ENCODE peak calls at places on chromosomes 5 and 9, in six cellular contexts. L, F, J, R, S and T are unnamed samples. For H3K36me3, the result is how much of the 10 kb centered on the place peaks cover.

GRCh38 chr9:89179535-89179919 is 909 bp upstream of the SHC3 start:
- DNase-seq in L (no peak), F (no peak), J (no peak), R (no peak), S (no peak), T (no peak)

GRCh38 chr9:136668983-136669790 is 6.5 kb downstream of the EGFL7 start:
- DNase-seq in L (no peak), F (no peak), J (no peak), R (no peak), S (no peak), T (no peak)

GRCh38 chr5:110754181-110754580 is 15.4 kb downstream of the SLC25A46 start:
- DNase-seq in L (no peak), F (no peak), J (no peak), R (no peak), S (no peak), T (no peak)

GRCh38 chr9:74285075-74285474 is 212.1 kb upstream of the RORB start:
- DNase-seq in L (no peak), F (no peak), J (no peak), R (no peak), S (no peak), T (no peak)

GRCh38 chr5:96927008-96927407 is 8.9 kb upstream of the LNPEP start:
- DNase-seq in L (no peak), F (no peak), J (no peak), R (no peak), S (no peak), T (no peak)

GRCh38 chr5:144333336-144333920 is 162.8 kb downstream of the KCTD16 start:
- DNase-seq in L (no peak), F (no peak), J (no peak), R (no peak), S (no peak), T (no peak)

GRCh38 chr9:26833792-26834191 is 58.8 kb downstream of the CAAP1 start:
- DNase-seq in L (no peak), F (no peak), J (no peak), R (peak), S (no peak), T (no peak)

GRCh38 chr9:98191615-98192502 is 578 bp downstream of the CORO2A start:
- DNase-seq in L (peak), F (peak), J (no peak), R (no peak), S (peak), T (peak)

GRCh38 chr5:59893436-59894227 is at the start of gene PDE4D:
- DNase-seq in L (peak), F (peak), J (no peak), R (no peak), S (peak), T (peak)

GRCh38 chr9:2838356-2838983 is 5.4 kb downstream of the PUM3 start:
- DNase-seq in L (no peak), F (no peak), J (no peak), R (no peak), S (no peak), T (no peak)

GRCh38 chr5:73388371-73388684 is 60.2 kb downstream of the FOXD1 start:
- DNase-seq in L (no peak), F (no peak), J (no peak), R (no peak), S (no peak), T (no peak)

GRCh38 chr5:77180167-77181081 is 30.1 kb upstream of the PDE8B start:
- DNase-seq in L (peak), F (peak), J (no peak), R (no peak), S (no peak), T (no peak)

GRCh38 chr5:163261647-163262269 is 175.6 kb upstream of the CCNG1 start:
- DNase-seq in L (no peak), F (no peak), J (no peak), R (no peak), S (no peak), T (no peak)

GRCh38 chr5:174970502-174970901 is 246.1 kb downstream of the MSX2 start:
- DNase-seq in L (no peak), F (no peak), J (no peak), R (no peak), S (no peak), T (no peak)

GRCh38 chr5:149519624-149520023 is 31.6 kb downstream of the CSNK1A1 start:
- DNase-seq in L (no peak), F (no peak), J (no peak), R (no peak), S (no peak), T (no peak)
- H3K36me3 ChIP-seq in L (under half), F (half or more), J (under half), R (under half), S (under half), T (under half)

GRCh38 chr5:134003957-134004625 is 684 bp downstream of the VDAC1 start:
- DNase-seq in L (peak), F (peak), J (peak), R (no peak), S (peak), T (peak)

GRCh38 chr5:134006119-134006514 is 1.3 kb upstream of the VDAC1 start:
- DNase-seq in L (no peak), F (no peak), J (no peak), R (no peak), S (no peak), T (peak)

GRCh38 chr5:134003064-134003956 is 1.5 kb downstream of the VDAC1 start:
- DNase-seq in L (no peak), F (peak), J (no peak), R (no peak), S (no peak), T (peak)

GRCh38 chr5:134005415-134006118 is 792 bp upstream of the VDAC1 start:
- DNase-seq in L (peak), F (peak), J (peak), R (no peak), S (no peak), T (peak)

DNA sequence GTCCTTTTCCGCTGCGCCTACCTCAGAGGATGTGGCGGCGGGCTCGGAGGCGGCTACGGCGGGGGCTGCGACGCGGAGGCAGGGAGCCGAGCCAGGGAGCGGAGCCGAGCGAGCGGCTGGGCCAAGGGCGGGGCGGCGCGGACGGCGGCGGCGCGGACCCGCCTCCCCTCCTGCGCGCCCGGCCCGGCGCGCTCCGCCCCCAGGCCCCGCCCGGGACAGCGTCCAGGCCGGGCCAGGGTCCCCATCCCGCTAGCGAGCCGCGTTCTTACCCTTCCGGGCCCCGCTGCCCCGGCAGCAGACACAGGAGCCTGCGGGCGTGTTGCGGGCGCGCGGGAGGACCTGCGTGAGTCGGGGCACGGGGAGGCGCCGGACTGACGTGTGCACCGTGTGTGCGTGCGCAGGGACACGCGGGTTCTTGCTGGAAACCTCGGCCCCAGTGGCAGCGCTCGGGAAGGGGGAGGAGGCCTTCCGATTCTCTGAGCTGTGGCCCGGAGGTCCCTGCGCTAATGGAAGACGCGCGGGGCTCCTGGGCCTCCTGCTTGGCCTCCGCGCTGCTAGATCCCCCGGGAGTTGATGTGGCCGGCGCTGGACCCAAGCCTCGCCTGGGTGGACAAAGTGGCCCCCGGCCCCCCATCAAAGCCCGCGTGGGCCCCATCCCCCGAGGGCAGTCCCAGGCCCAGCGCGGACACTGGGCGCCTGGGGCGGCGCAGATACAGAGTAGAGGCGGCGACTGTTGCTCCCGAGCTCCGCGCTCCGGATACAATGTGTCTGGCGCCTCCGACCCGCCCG is at the start of gene VDAC1:
- DNase-seq in L (peak), F (peak), J (peak), R (peak), S (peak), T (peak)
- TF ChIP-seq CTCF in L (no peak), F (no peak), J (peak), R (peak), S (no peak), T (no peak)

GRCh38 chr5:6370580-6370979 is 7.8 kb downstream of the MED10 start:
- DNase-seq in L (no peak), F (no peak), J (no peak), R (no peak), S (no peak), T (no peak)
- H3K36me3 ChIP-seq in L (under half), F (half or more), J (under half), R (under half), S (under half), T (under half)

GRCh38 chr9:133484671-133485437 is 6.0 kb upstream of the SLC2A6 start:
- DNase-seq in L (no peak), F (peak), J (no peak), R (no peak), S (no peak), T (peak)
- TF ChIP-seq CTCF in L (no peak), F (no peak), J (no peak), R (no peak), S (no peak), T (no peak)

DNA sequence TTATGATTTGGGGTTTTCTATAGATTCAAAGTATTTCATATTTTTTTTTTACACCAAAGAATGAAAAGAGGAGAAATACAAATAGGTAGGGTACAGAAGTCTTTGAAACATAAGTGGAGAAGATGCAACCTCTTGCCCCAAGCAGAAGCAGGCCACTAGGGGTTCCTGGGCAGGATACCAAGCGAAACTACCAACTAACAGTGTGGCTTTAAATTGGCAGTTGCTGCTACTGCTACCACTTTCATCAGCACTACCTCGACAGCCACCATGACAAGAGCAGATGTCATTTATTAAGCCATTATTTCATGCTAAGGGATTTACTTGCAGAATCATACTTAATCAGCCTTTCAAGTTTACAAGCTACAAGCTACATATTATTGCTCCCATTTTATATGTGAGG is 288.1 kb downstream of the NR3C1 start:
- DNase-seq in L (no peak), F (no peak), J (no peak), R (no peak), S (no peak), T (no peak)
- H3K36me3 ChIP-seq in L (under half), F (under half), J (under half), R (under half), S (under half), T (under half)

GRCh38 chr5:29367176-29367833 is 1826.2 kb upstream of the CDH6 start:
- DNase-seq in L (no peak), F (no peak), J (no peak), R (no peak), S (no peak), T (no peak)
- TF ChIP-seq CTCF in L (no peak), F (no peak), J (no peak), R (no peak), S (no peak), T (no peak)

DNA sequence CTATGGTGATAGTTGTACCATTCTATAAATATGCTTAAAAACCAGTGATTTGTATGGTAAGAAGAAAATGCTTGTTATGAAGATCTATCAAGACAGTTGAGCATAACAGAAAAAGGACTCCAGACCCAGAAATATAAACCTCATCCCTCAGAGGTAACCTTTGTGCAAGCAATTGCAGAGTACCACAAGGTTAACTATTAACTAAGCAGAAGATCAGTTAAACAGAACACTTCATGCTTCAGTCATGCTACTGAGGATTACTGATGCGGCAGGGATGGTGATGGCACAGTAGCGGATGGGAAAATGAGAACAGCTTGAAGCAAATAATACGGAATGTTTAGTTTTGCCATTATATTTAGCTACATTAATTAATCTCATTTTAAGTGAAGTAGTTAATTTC is 45.5 kb downstream of the IARS1 start:
- DNase-seq in L (no peak), F (no peak), J (no peak), R (no peak), S (no peak), T (no peak)
- H3K36me3 ChIP-seq in L (under half), F (half or more), J (under half), R (under half), S (half or more), T (half or more)

GRCh38 chr9:35079426-35080341 is at the start of gene FANCG:
- DNase-seq in L (peak), F (peak), J (peak), R (peak), S (peak), T (peak)
- TF ChIP-seq CTCF in L (no peak), F (no peak), J (no peak), R (no peak), S (no peak), T (no peak)